ENCODE peak calls at places on chromosome 15, in six cellular contexts. K, O, R, Q, T and V are unnamed samples.

GRCh38 chr15:78396976-78397375 is 41.0 kb upstream of the IREB2 start:
- DNase-seq in K (peak; percentile 54), O (no peak), R (peak; percentile 45), Q (peak; percentile 87), T (peak; percentile 20), V (no peak)

GRCh38 chr15:90432253-90432652 is 44.2 kb downstream of the IQGAP1 start:
- DNase-seq in K (no peak), O (no peak), R (no peak), Q (no peak), T (no peak), V (no peak)

GRCh38 chr15:68369931-68370767 is 61.8 kb downstream of the ITGA11 start:
- DNase-seq in K (no peak), O (peak; percentile 11), R (no peak), Q (peak; percentile 40), T (no peak), V (no peak)

GRCh38 chr15:35986072-35986666 is 440.2 kb upstream of the DPH6 start:
- DNase-seq in K (no peak), O (peak; percentile 23), R (peak; percentile 52), Q (peak; percentile 55), T (no peak), V (no peak)

GRCh38 chr15:81334768-81335447 is 11.0 kb upstream of the STARD5 start:
- DNase-seq in K (no peak), O (no peak), R (no peak), Q (no peak), T (no peak), V (no peak)

GRCh38 chr15:73227433-73228056 is 141.2 kb downstream of the HCN4 start:
- DNase-seq in K (no peak), O (no peak), R (no peak), Q (no peak), T (no peak), V (no peak)

GRCh38 chr15:64386291-64386690 is 1.3 kb upstream of the TRIP4 start:
- DNase-seq in K (no peak), O (no peak), R (no peak), Q (peak; percentile 53), T (no peak), V (no peak)

GRCh38 chr15:49045691-49046112 is 544 bp downstream of the SECISBP2L start:
- DNase-seq in K (no peak), O (no peak), R (no peak), Q (no peak), T (no peak), V (no peak)

GRCh38 chr15:35912196-35912595 is 366.2 kb upstream of the DPH6 start:
- DNase-seq in K (no peak), O (no peak), R (no peak), Q (no peak), T (no peak), V (no peak)

GRCh38 chr15:62822228-62822627 is 220.3 kb upstream of the TPM1 start:
- DNase-seq in K (no peak), O (no peak), R (no peak), Q (no peak), T (no peak), V (no peak)

GRCh38 chr15:95644476-95644875 is 686.0 kb upstream of the NR2F2 start:
- DNase-seq in K (no peak), O (no peak), R (no peak), Q (no peak), T (no peak), V (no peak)

GRCh38 chr15:34583399-34584320 is at the start of gene GOLGA8B:
- DNase-seq in K (peak; percentile 77), O (no peak), R (peak; percentile 64), Q (peak; percentile 81), T (no peak), V (no peak)

GRCh38 chr15:63385911-63386531 is 4.4 kb upstream of the CA12 start:
- DNase-seq in K (no peak), O (no peak), R (no peak), Q (no peak), T (no peak), V (no peak)

GRCh38 chr15:29934251-29934650 is 112.0 kb upstream of the TJP1 start:
- DNase-seq in K (no peak), O (no peak), R (no peak), Q (no peak), T (no peak), V (no peak)

GRCh38 chr15:98955331-98955730 is 52.3 kb downstream of the PGPEP1L start:
- DNase-seq in K (no peak), O (peak; percentile 61), R (peak; percentile 67), Q (peak; percentile 82), T (peak; percentile 49), V (no peak)

GRCh38 chr15:39000008-39000734 is 435.6 kb upstream of the RASGRP1 start:
- DNase-seq in K (no peak), O (no peak), R (no peak), Q (no peak), T (no peak), V (no peak)

GRCh38 chr15:39698444-39699390 is 83.9 kb downstream of the FSIP1 start:
- DNase-seq in K (peak; percentile 45), O (no peak), R (no peak), Q (no peak), T (no peak), V (no peak)

GRCh38 chr15:48682949-48683651 is 37.6 kb upstream of the FBN1 start:
- DNase-seq in K (peak; percentile 33), O (peak; percentile 68), R (peak; percentile 72), Q (peak; percentile 80), T (peak; percentile 46), V (no peak)

GRCh38 chr15:42358141-42358540 is 1.2 kb upstream of the CAPN3 start:
- DNase-seq in K (no peak), O (no peak), R (no peak), Q (no peak), T (no peak), V (no peak)

GRCh38 chr15:72559781-72560180 is 85.7 kb downstream of the ARIH1 start:
- DNase-seq in K (no peak), O (no peak), R (no peak), Q (no peak), T (no peak), V (no peak)

GRCh38 chr15:75904241-75904631 is 558 bp downstream of the FBXO22 start:
- DNase-seq in K (peak; percentile 45), O (no peak), R (peak; percentile 16), Q (no peak), T (no peak), V (no peak)

GRCh38 chr15:92787116-92787515 is 113.0 kb upstream of the CHD2 start:
- DNase-seq in K (no peak), O (no peak), R (no peak), Q (no peak), T (no peak), V (no peak)

GRCh38 chr15:38992541-38993334 is 428.1 kb upstream of the RASGRP1 start:
- DNase-seq in K (no peak), O (no peak), R (no peak), Q (no peak), T (no peak), V (no peak)

GRCh38 chr15:59966262-59966661 is 37.8 kb upstream of the FOXB1 start:
- DNase-seq in K (no peak), O (no peak), R (no peak), Q (no peak), T (no peak), V (no peak)

GRCh38 chr15:59963322-59963721 is 40.8 kb upstream of the FOXB1 start:
- DNase-seq in K (no peak), O (no peak), R (no peak), Q (no peak), T (no peak), V (no peak)

GRCh38 chr15:59965741-59966140 is 38.4 kb upstream of the FOXB1 start:
- DNase-seq in K (no peak), O (no peak), R (no peak), Q (no peak), T (no peak), V (no peak)

GRCh38 chr15:59960318-59960717 is 43.8 kb upstream of the FOXB1 start:
- DNase-seq in K (no peak), O (no peak), R (no peak), Q (no peak), T (no peak), V (no peak)

GRCh38 chr15:59963925-59964324 is 40.2 kb upstream of the FOXB1 start:
- DNase-seq in K (no peak), O (no peak), R (no peak), Q (no peak), T (no peak), V (no peak)
- H3K9me3 ChIP-seq in K (peaks cover 51% of the 10 kb centered on the region), O (peaks cover 19% of the 10 kb centered on the region), R (peaks cover 5% of the 10 kb centered on the region), Q (peaks cover 10% of the 10 kb centered on the region), T (peaks cover 9% of the 10 kb centered on the region), V (peaks cover 18% of the 10 kb centered on the region)

GRCh38 chr15:37109151-37109912 is 9.0 kb upstream of the MEIS2 start:
- DNase-seq in K (no peak), O (no peak), R (no peak), Q (peak; percentile 63), T (no peak), V (no peak)

GRCh38 chr15:37108725-37109124 is 8.4 kb upstream of the MEIS2 start:
- DNase-seq in K (no peak), O (no peak), R (no peak), Q (no peak), T (no peak), V (no peak)

GRCh38 chr15:37107071-37107753 is 6.9 kb upstream of the MEIS2 start:
- DNase-seq in K (no peak), O (no peak), R (no peak), Q (peak; percentile 78), T (no peak), V (no peak)

GRCh38 chr15:37106490-37107001 is 6.2 kb upstream of the MEIS2 start:
- DNase-seq in K (no peak), O (no peak), R (peak; percentile 60), Q (peak; percentile 85), T (no peak), V (no peak)

GRCh38 chr15:37107754-37108724 is 7.7 kb upstream of the MEIS2 start:
- DNase-seq in K (no peak), O (no peak), R (no peak), Q (no peak), T (no peak), V (no peak)
- H3K27me3 ChIP-seq in K (peaks cover 100% of the 10 kb centered on the region), O (no peaks in the 10 kb centered on the region), R (no peaks in the 10 kb centered on the region), Q (no peaks in the 10 kb centered on the region), T (peaks cover 9% of the 10 kb centered on the region), V (no peaks in the 10 kb centered on the region)

GRCh38 chr15:86855962-86856361 is 776.3 kb downstream of the AGBL1 start:
- DNase-seq in K (no peak), O (no peak), R (no peak), Q (no peak), T (no peak), V (no peak)
- H3K9me3 ChIP-seq in K (peaks cover 2% of the 10 kb centered on the region), O (no peaks in the 10 kb centered on the region), R (no peaks in the 10 kb centered on the region), Q (no peaks in the 10 kb centered on the region), T (no peaks in the 10 kb centered on the region), V (no peaks in the 10 kb centered on the region)

GRCh38 chr15:60003243-60004018 is 680 bp upstream of the FOXB1 start:
- DNase-seq in K (no peak), O (no peak), R (no peak), Q (no peak), T (no peak), V (no peak)

GRCh38 chr15:60005352-60006202 is 1.5 kb downstream of the FOXB1 start:
- DNase-seq in K (no peak), O (no peak), R (no peak), Q (no peak), T (no peak), V (no peak)

GRCh38 chr15:60006203-60006782 is 2.2 kb downstream of the FOXB1 start:
- DNase-seq in K (peak; percentile 35), O (peak; percentile 23), R (peak; percentile 42), Q (no peak), T (no peak), V (no peak)

GRCh38 chr15:60004019-60004845 is at the start of gene FOXB1:
- DNase-seq in K (no peak), O (no peak), R (no peak), Q (no peak), T (no peak), V (no peak)

GRCh38 chr15:60004846-60005351 is 788 bp downstream of the FOXB1 start:
- DNase-seq in K (no peak), O (no peak), R (no peak), Q (no peak), T (no peak), V (no peak)
- H3K27me3 ChIP-seq in K (peaks cover 100% of the 10 kb centered on the region), O (no peaks in the 10 kb centered on the region), R (no peaks in the 10 kb centered on the region), Q (peaks cover 81% of the 10 kb centered on the region), T (peaks cover 22% of the 10 kb centered on the region), V (peaks cover 41% of the 10 kb centered on the region)